ENCODE peak calls at places on chromosome 20, in six cellular contexts. R, F, E, C, N and D are unnamed samples.

GRCh38 chr20:57871237-57871632 is 161.4 kb upstream of the PMEPA1 start:
- DNase-seq in F (no peak), E (no peak), C (no peak), R (no peak), N (no peak), D (no peak)

GRCh38 chr20:59455392-59456341 is 148.7 kb upstream of the PHACTR3 start:
- DNase-seq in C (no peak), R (peak), E (no peak), F (no peak), N (peak), D (peak)

GRCh38 chr20:43959920-43960227 is 45.2 kb downstream of the TOX2 start:
- DNase-seq in E (no peak), F (no peak), N (no peak), R (no peak), C (no peak), D (no peak)

GRCh38 chr20:45229264-45230056 is 8.3 kb downstream of the SEMG2 start:
- DNase-seq in N (no peak), R (no peak), C (no peak), F (peak), E (no peak), D (peak)

GRCh38 chr20:46857061-46857831 is 37.4 kb upstream of the EYA2 start:
- DNase-seq in F (no peak), E (no peak), R (no peak), C (no peak), N (no peak), D (no peak)

GRCh38 chr20:23253524-23253923 is 97.1 kb upstream of the NXT1 start:
- DNase-seq in F (no peak), E (peak), C (no peak), N (no peak), R (no peak), D (no peak)

GRCh38 chr20:34907616-34908469 is 31.4 kb downstream of the ACSS2 start:
- DNase-seq in C (no peak), F (no peak), E (no peak), N (peak), R (peak), D (no peak)

GRCh38 chr20:50868509-50869495 is 62.4 kb downstream of the ADNP start:
- DNase-seq in F (no peak), C (no peak), N (no peak), E (no peak), R (no peak), D (no peak)

GRCh38 chr20:46402236-46402886 is 4.1 kb downstream of the ELMO2 start:
- DNase-seq in C (no peak), N (no peak), R (no peak), E (no peak), F (no peak), D (no peak)

GRCh38 chr20:33232486-33233072 is 3.2 kb upstream of the BPIFA1 start:
- DNase-seq in R (no peak), E (no peak), C (no peak), N (no peak), F (no peak), D (no peak)

GRCh38 chr20:4412216-4412615 is 309.5 kb upstream of the PRND start:
- DNase-seq in R (no peak), F (no peak), N (no peak), C (no peak), E (no peak), D (no peak)

GRCh38 chr20:90651-91050 is 3.2 kb downstream of the DEFB125 start:
- DNase-seq in N (no peak), R (no peak), C (no peak), F (no peak), E (no peak), D (no peak)

GRCh38 chr20:43755851-43756250 is 29.0 kb upstream of the GTSF1L start:
- DNase-seq in C (no peak), E (no peak), F (no peak), R (no peak), N (no peak), D (no peak)

GRCh38 chr20:47019106-47019824 is 124.6 kb downstream of the EYA2 start:
- DNase-seq in C (no peak), R (no peak), E (no peak), F (no peak), N (no peak), D (no peak)

GRCh38 chr20:53576586-53577318 is 16.9 kb downstream of the ZNF217 start:
- DNase-seq in C (no peak), R (no peak), E (no peak), N (no peak), F (no peak), D (no peak)

GRCh38 chr20:57092112-57092899 is 174.1 kb downstream of the BMP7 start:
- DNase-seq in N (no peak), F (peak), C (no peak), E (no peak), R (peak), D (peak)

GRCh38 chr20:49270177-49270576 is 7.7 kb downstream of the ZNFX1 start:
- DNase-seq in N (no peak), F (no peak), C (no peak), E (no peak), R (no peak), D (no peak)

GRCh38 chr20:49270736-49271135 is 7.1 kb downstream of the ZNFX1 start:
- DNase-seq in R (no peak), N (no peak), F (no peak), C (no peak), E (no peak), D (no peak)

GRCh38 chr20:49267327-49267726 is 10.5 kb downstream of the ZNFX1 start:
- DNase-seq in C (no peak), E (no peak), R (no peak), N (no peak), F (peak), D (no peak)

GRCh38 chr20:49272654-49273053 is 5.2 kb downstream of the ZNFX1 start:
- DNase-seq in C (no peak), R (no peak), F (peak), E (no peak), N (no peak), D (no peak)

DNA sequence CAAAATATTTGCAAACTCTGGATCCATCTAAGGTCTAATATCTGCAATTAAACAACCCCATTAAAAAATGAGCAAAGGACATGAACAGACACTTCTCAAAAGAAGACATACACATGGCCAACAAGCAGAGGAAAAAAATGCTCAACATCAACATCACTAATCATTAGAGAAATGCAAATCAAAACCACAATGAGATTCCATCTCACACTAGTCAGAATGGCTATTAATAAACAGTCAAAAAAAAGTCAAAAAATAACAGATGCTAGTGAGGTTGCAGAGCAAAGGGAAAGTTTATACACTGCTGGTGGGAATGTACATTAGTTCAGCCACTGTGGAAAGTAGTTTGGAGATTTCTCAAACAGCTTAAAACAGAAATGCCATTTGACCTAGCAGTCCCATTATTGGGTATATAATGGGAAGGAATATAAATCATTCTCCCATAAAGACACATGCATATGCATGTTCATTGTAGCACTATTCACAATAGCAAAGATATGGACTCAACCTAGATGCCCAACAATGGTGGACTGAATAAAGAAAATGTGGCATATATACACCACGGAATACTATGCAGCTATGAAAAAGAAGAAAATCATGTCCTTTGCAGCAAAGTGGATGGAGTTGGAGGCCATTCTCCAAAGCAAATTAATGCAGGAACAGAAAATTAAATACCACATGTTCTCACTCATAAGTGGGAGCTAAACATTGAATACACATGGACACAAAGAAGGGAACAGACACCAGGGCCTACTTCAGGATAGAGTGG is 9.1 kb downstream of the ZNFX1 start:
- DNase-seq in F (peak), N (no peak), C (no peak), E (no peak), R (no peak), D (no peak)
- H3K4me3 ChIP-seq in F (no peak), N (no peak), C (peak), E (peak), R (peak), D (peak)

DNA sequence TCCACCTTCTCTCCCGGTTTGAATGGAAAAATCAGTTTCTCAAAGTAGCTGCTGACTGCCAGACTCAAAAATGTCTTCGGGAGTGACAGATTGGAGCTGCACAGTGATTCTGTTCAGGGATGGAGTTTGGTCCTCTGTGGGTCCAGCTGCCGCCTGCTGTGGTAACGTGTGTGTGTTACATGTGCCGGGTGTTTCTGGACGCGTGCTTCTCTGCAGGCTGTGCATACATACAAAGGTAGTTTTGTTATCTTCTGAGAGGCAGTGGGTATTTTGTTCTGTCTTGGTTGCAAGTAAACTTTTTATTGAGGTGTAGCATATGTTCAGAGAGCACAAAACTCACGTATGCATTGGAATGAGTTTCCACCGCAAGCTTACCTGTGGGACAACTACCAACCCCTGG is 41.3 kb upstream of the NAA20 start:
- DNase-seq in E (no peak), R (no peak), C (no peak), F (no peak), N (no peak), D (no peak)
- H3K4me3 ChIP-seq in E (peak), R (peak), C (peak), F (no peak), N (peak), D (no peak)

DNA sequence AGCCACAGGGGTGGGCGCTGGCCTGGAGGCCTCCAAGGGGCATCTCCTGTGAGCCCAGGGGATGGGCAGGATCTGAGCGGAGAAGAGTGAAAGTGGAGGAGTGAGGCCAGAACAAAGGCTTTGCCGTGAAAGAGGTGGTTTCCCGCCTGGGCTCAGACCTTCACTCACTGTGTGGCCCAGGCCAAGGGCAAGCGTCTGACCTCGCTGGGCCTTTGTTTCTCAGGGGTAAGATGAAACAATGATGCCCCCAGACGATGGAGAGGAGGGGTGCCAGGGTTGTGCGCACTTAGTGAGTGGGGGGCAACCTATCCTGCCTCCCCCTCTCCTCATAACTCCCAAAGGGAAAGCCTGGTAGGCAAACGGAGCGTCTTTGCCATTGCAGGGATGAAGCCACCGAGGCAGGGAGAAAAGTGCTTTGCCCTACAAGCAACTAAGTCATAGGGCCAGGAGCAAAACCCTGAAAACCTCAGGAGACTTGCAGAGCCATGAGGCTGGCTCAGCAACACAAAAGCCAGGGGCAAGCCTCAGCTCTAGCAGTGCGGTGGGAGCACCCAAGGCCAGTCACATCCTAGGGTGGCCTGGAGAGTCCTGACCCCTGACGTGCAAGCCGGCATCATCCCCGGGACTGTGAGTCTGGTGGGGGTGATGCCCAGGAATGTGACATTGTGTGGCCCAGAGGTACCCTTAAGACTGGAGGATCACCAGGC is 903 bp upstream of the STMN3 start:
- DNase-seq in E (no peak), R (no peak), C (no peak), N (no peak), F (no peak), D (no peak)
- H3K4me3 ChIP-seq in E (peak), R (no peak), C (peak), N (no peak), F (no peak), D (no peak)

GRCh38 chr20:24608926-24609667 is 139.7 kb downstream of the SYNDIG1 start:
- DNase-seq in E (no peak), R (no peak), N (no peak), F (no peak), C (no peak), D (peak)
- H3K4me3 ChIP-seq in E (no peak), R (no peak), N (no peak), F (no peak), C (no peak), D (no peak)

DNA sequence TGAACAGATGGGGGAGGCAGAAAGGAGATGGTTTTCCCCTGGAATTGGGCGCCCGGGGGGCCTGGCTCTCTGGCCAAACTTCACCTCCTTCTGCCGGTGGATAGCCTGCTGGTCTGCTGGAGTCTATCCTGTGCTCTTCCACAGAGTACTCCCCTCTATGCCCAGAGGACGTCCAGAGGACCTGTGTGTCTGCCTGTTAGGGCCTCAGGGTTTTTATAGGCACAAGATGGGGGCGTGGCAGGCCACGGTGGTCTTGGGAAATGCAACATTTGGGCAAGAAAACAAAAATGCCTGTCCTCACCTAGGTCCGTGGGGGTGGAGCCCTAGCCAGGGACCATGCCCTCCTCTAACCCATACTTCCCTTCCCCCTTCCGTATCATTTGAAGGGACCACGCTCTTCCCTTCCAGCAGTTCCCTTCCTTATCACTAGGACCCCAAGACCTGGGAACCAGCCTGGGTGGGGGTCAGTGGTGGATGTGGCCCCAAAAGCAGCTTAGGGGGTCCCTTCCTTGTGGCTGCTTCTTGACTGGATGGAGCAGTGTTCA is 53.6 kb upstream of the ZNF337 start:
- DNase-seq in C (no peak), R (no peak), E (no peak), N (no peak), F (no peak), D (no peak)
- H3K4me3 ChIP-seq in C (peak), R (no peak), E (peak), N (no peak), F (peak), D (peak)

GRCh38 chr20:21103582-21104465 is 2.3 kb downstream of the LINC00237 start:
- DNase-seq in R (no peak), C (no peak), N (no peak), E (no peak), F (no peak), D (no peak)
- H3K4me3 ChIP-seq in R (no peak), C (no peak), N (no peak), E (peak), F (no peak), D (no peak)

GRCh38 chr20:38727602-38728236 is 3.4 kb downstream of the SLC32A1 start:
- DNase-seq in F (no peak), C (no peak), E (no peak), N (no peak), R (no peak), D (no peak)
- H3K4me3 ChIP-seq in F (no peak), C (no peak), E (peak), N (no peak), R (no peak), D (no peak)

GRCh38 chr20:3071266-3071609 is 182 bp upstream of the OXT start:
- DNase-seq in N (no peak), C (no peak), F (no peak), R (no peak), E (no peak), D (no peak)
- H3K4me3 ChIP-seq in N (no peak), C (peak), F (no peak), R (no peak), E (peak), D (no peak)

DNA sequence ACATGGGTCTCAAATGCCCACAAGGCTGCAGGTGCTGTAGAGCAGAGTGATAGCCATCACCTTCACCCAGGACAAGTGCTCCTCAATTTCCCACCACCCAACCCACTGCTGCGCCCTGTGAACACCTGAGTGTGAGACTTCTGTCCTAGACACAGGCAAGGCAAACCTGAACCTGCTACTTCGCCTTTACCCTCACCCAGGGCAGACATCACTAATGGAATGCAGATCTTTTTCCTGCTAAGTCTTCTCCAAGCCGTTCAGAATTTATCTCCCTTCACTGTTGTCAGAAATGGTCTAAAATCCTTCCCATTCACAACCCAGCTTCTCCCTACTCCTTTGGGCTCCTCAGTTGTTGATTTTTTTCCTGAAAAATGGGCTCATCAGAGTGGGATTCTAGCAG is 65.9 kb downstream of the PREX1 start:
- DNase-seq in F (no peak), R (no peak), E (no peak), N (no peak), C (no peak), D (no peak)
- H3K4me3 ChIP-seq in F (no peak), R (no peak), E (no peak), N (no peak), C (no peak), D (no peak)